ENCODE peak calls at places on chromosome 18, in six cellular contexts. One of them, this sample, is unnamed.

GRCh38 chr18:49319590-49319989 is 140.9 kb downstream of the DYM start:
- DNase-seq in mesendoderm: no peak
- DNase-seq in fibroblast of mammary gland: peak; percentile 18
- DNase-seq in WTC11: no peak
- DNase-seq in EL: no peak
- DNase-seq in activated gamma-delta T cell treated with anti-CD3 and anti-CD28 coated beads, Interleukin-2, amount 50 U/mL, for 16 hours: no peak
- DNase-seq in this sample: no peak

GRCh38 chr18:13232060-13232917 is 13.7 kb downstream of the LDLRAD4 start:
- DNase-seq in mesendoderm: no peak
- DNase-seq in fibroblast of mammary gland: no peak
- DNase-seq in WTC11: no peak
- DNase-seq in EL: no peak
- DNase-seq in activated gamma-delta T cell treated with anti-CD3 and anti-CD28 coated beads, Interleukin-2, amount 50 U/mL, for 16 hours: no peak
- DNase-seq in this sample: no peak

GRCh38 chr18:56785006-56785405 is 133.8 kb downstream of the WDR7 start:
- DNase-seq in mesendoderm: no peak
- DNase-seq in fibroblast of mammary gland: no peak
- DNase-seq in WTC11: no peak
- DNase-seq in EL: no peak
- DNase-seq in activated gamma-delta T cell treated with anti-CD3 and anti-CD28 coated beads, Interleukin-2, amount 50 U/mL, for 16 hours: no peak
- DNase-seq in this sample: no peak

GRCh38 chr18:26429535-26429934 is 118.8 kb downstream of the KCTD1 start:
- DNase-seq in mesendoderm: peak; percentile 48
- DNase-seq in fibroblast of mammary gland: peak; percentile 90
- DNase-seq in WTC11: no peak
- DNase-seq in EL: peak; percentile 86
- DNase-seq in activated gamma-delta T cell treated with anti-CD3 and anti-CD28 coated beads, Interleukin-2, amount 50 U/mL, for 16 hours: no peak
- DNase-seq in this sample: no peak

GRCh38 chr18:70337139-70337972 is 48.5 kb downstream of the SOCS6 start:
- DNase-seq in mesendoderm: peak; percentile 96
- DNase-seq in fibroblast of mammary gland: peak; percentile 90
- DNase-seq in WTC11: peak; percentile 14
- DNase-seq in EL: peak; percentile 91
- DNase-seq in activated gamma-delta T cell treated with anti-CD3 and anti-CD28 coated beads, Interleukin-2, amount 50 U/mL, for 16 hours: no peak
- DNase-seq in this sample: no peak

GRCh38 chr18:48186084-48186798 is 222.9 kb downstream of the ZBTB7C start:
- DNase-seq in mesendoderm: peak; percentile 73
- DNase-seq in fibroblast of mammary gland: no peak
- DNase-seq in WTC11: no peak
- DNase-seq in EL: no peak
- DNase-seq in activated gamma-delta T cell treated with anti-CD3 and anti-CD28 coated beads, Interleukin-2, amount 50 U/mL, for 16 hours: no peak
- DNase-seq in this sample: peak; percentile 36

GRCh38 chr18:8400193-8400752 is 209.0 kb upstream of the RAB12 start:
- DNase-seq in mesendoderm: no peak
- DNase-seq in fibroblast of mammary gland: no peak
- DNase-seq in WTC11: no peak
- DNase-seq in EL: no peak
- DNase-seq in activated gamma-delta T cell treated with anti-CD3 and anti-CD28 coated beads, Interleukin-2, amount 50 U/mL, for 16 hours: no peak
- DNase-seq in this sample: no peak

GRCh38 chr18:73258375-73259087 is 390.7 kb upstream of the NETO1 start:
- DNase-seq in mesendoderm: no peak
- DNase-seq in fibroblast of mammary gland: no peak
- DNase-seq in WTC11: no peak
- DNase-seq in EL: no peak
- DNase-seq in activated gamma-delta T cell treated with anti-CD3 and anti-CD28 coated beads, Interleukin-2, amount 50 U/mL, for 16 hours: no peak
- DNase-seq in this sample: no peak

GRCh38 chr18:6714027-6714426 is 15.5 kb upstream of the ARHGAP28 start:
- DNase-seq in mesendoderm: peak; percentile 65
- DNase-seq in fibroblast of mammary gland: no peak
- DNase-seq in WTC11: no peak
- DNase-seq in EL: no peak
- DNase-seq in activated gamma-delta T cell treated with anti-CD3 and anti-CD28 coated beads, Interleukin-2, amount 50 U/mL, for 16 hours: no peak
- DNase-seq in this sample: no peak

GRCh38 chr18:12769644-12770440 is 67.0 kb downstream of the PSMG2 start:
- DNase-seq in mesendoderm: no peak
- DNase-seq in fibroblast of mammary gland: peak; percentile 35
- DNase-seq in WTC11: no peak
- DNase-seq in EL: peak; percentile 25
- DNase-seq in activated gamma-delta T cell treated with anti-CD3 and anti-CD28 coated beads, Interleukin-2, amount 50 U/mL, for 16 hours: no peak
- DNase-seq in this sample: no peak

GRCh38 chr18:79695269-79695668 is 15.7 kb downstream of the CTDP1 start:
- DNase-seq in mesendoderm: peak; percentile 19
- DNase-seq in fibroblast of mammary gland: no peak
- DNase-seq in WTC11: no peak
- DNase-seq in EL: no peak
- DNase-seq in activated gamma-delta T cell treated with anti-CD3 and anti-CD28 coated beads, Interleukin-2, amount 50 U/mL, for 16 hours: no peak
- DNase-seq in this sample: no peak

GRCh38 chr18:79764131-79764530 is 33.6 kb upstream of the KCNG2 start:
- DNase-seq in mesendoderm: no peak
- DNase-seq in fibroblast of mammary gland: no peak
- DNase-seq in WTC11: no peak
- DNase-seq in EL: no peak
- DNase-seq in activated gamma-delta T cell treated with anti-CD3 and anti-CD28 coated beads, Interleukin-2, amount 50 U/mL, for 16 hours: no peak
- DNase-seq in this sample: no peak

GRCh38 chr18:41881285-41881684 is 73.7 kb upstream of the PIK3C3 start:
- DNase-seq in mesendoderm: no peak
- DNase-seq in fibroblast of mammary gland: peak; percentile 75
- DNase-seq in WTC11: no peak
- DNase-seq in EL: peak; percentile 84
- DNase-seq in activated gamma-delta T cell treated with anti-CD3 and anti-CD28 coated beads, Interleukin-2, amount 50 U/mL, for 16 hours: no peak
- DNase-seq in this sample: no peak